ENCODE peak calls at places on chromosomes 13 and 19, in nine cellular contexts. One of them, this sample, is unnamed.

GRCh38 chr19:34131100-34131499 is 41.2 kb upstream of the LSM14A start:
- DNase-seq in AG04450: no peak
- DNase-seq in AG10803: no peak
- DNase-seq in CD8-positive, alpha-beta memory T cell: no peak
- DNase-seq in GM23338: no peak
- DNase-seq in IMR-90: peak; percentile 8
- DNase-seq in lower leg skin: peak; percentile 37
- DNase-seq in CD4-positive, alpha-beta memory T cell: no peak
- DNase-seq in heart right ventricle: no peak
- DNase-seq in this sample: no peak

GRCh38 chr19:18677156-18677555 is 6.3 kb upstream of the CRTC1 start:
- DNase-seq in AG04450: no peak
- DNase-seq in AG10803: no peak
- DNase-seq in CD8-positive, alpha-beta memory T cell: no peak
- DNase-seq in GM23338: no peak
- DNase-seq in IMR-90: no peak
- DNase-seq in lower leg skin: no peak
- DNase-seq in CD4-positive, alpha-beta memory T cell: no peak
- DNase-seq in heart right ventricle: no peak
- DNase-seq in this sample: no peak

GRCh38 chr19:16627928-16628182 is 149 bp downstream of the MED26 start:
- DNase-seq in AG04450: no peak
- DNase-seq in AG10803: no peak
- DNase-seq in CD8-positive, alpha-beta memory T cell: peak; percentile 8
- DNase-seq in GM23338: no peak
- DNase-seq in IMR-90: no peak
- DNase-seq in lower leg skin: no peak
- DNase-seq in CD4-positive, alpha-beta memory T cell: no peak
- DNase-seq in heart right ventricle: no peak
- DNase-seq in this sample: no peak

GRCh38 chr19:13872695-13873389 is 4.1 kb upstream of the NANOS3 start:
- DNase-seq in AG04450: no peak
- DNase-seq in AG10803: no peak
- DNase-seq in CD8-positive, alpha-beta memory T cell: no peak
- DNase-seq in GM23338: peak; percentile 95
- DNase-seq in IMR-90: no peak
- DNase-seq in lower leg skin: no peak
- DNase-seq in CD4-positive, alpha-beta memory T cell: no peak
- DNase-seq in heart right ventricle: peak; percentile 40
- DNase-seq in this sample: no peak

GRCh38 chr13:44211286-44211685 is 162.3 kb upstream of the SERP2 start:
- DNase-seq in AG04450: no peak
- DNase-seq in AG10803: no peak
- DNase-seq in CD8-positive, alpha-beta memory T cell: no peak
- DNase-seq in GM23338: no peak
- DNase-seq in IMR-90: no peak
- DNase-seq in lower leg skin: no peak
- DNase-seq in CD4-positive, alpha-beta memory T cell: no peak
- DNase-seq in heart right ventricle: no peak
- DNase-seq in this sample: no peak

GRCh38 chr19:42284066-42284501 is 15.0 kb downstream of the CIC start:
- DNase-seq in AG04450: peak; percentile 39
- DNase-seq in AG10803: peak; percentile 78
- DNase-seq in CD8-positive, alpha-beta memory T cell: peak; percentile 85
- DNase-seq in GM23338: peak; percentile 54
- DNase-seq in IMR-90: peak; percentile 71
- DNase-seq in lower leg skin: peak; percentile 95
- DNase-seq in CD4-positive, alpha-beta memory T cell: peak; percentile 93
- DNase-seq in heart right ventricle: peak; percentile 78
- DNase-seq in this sample: peak; percentile 87

GRCh38 chr13:85261757-85262346 is 537.4 kb downstream of the SLITRK6 start:
- DNase-seq in AG04450: no peak
- DNase-seq in AG10803: no peak
- DNase-seq in CD8-positive, alpha-beta memory T cell: no peak
- DNase-seq in GM23338: peak; percentile 11
- DNase-seq in IMR-90: peak; percentile 12
- DNase-seq in lower leg skin: no peak
- DNase-seq in CD4-positive, alpha-beta memory T cell: no peak
- DNase-seq in heart right ventricle: no peak
- DNase-seq in this sample: no peak

GRCh38 chr13:41515491-41516139 is 58.3 kb downstream of the RGCC start:
- DNase-seq in AG04450: no peak
- DNase-seq in AG10803: no peak
- DNase-seq in CD8-positive, alpha-beta memory T cell: no peak
- DNase-seq in GM23338: no peak
- DNase-seq in IMR-90: no peak
- DNase-seq in lower leg skin: peak; percentile 82
- DNase-seq in CD4-positive, alpha-beta memory T cell: no peak
- DNase-seq in heart right ventricle: no peak
- DNase-seq in this sample: no peak

GRCh38 chr13:102799544-102800144 is 725 bp downstream of the BIVM start:
- DNase-seq in AG04450: no peak
- DNase-seq in AG10803: peak; percentile 22
- DNase-seq in CD8-positive, alpha-beta memory T cell: no peak
- DNase-seq in GM23338: peak; percentile 21
- DNase-seq in IMR-90: peak; percentile 5
- DNase-seq in lower leg skin: peak; percentile 87
- DNase-seq in CD4-positive, alpha-beta memory T cell: no peak
- DNase-seq in heart right ventricle: no peak
- DNase-seq in this sample: peak; percentile 54

GRCh38 chr19:9835507-9835949 is 410 bp downstream of the PIN1 start:
- DNase-seq in AG04450: no peak
- DNase-seq in AG10803: no peak
- DNase-seq in CD8-positive, alpha-beta memory T cell: no peak
- DNase-seq in GM23338: no peak
- DNase-seq in IMR-90: no peak
- DNase-seq in lower leg skin: no peak
- DNase-seq in CD4-positive, alpha-beta memory T cell: no peak
- DNase-seq in heart right ventricle: no peak
- DNase-seq in this sample: no peak

GRCh38 chr13:26518433-26519084 is 38.9 kb upstream of the WASF3 start:
- DNase-seq in AG04450: no peak
- DNase-seq in AG10803: no peak
- DNase-seq in CD8-positive, alpha-beta memory T cell: no peak
- DNase-seq in GM23338: peak; percentile 69
- DNase-seq in IMR-90: no peak
- DNase-seq in lower leg skin: no peak
- DNase-seq in CD4-positive, alpha-beta memory T cell: no peak
- DNase-seq in heart right ventricle: no peak
- DNase-seq in this sample: no peak

GRCh38 chr13:30718661-30719520 is 16.5 kb upstream of the ALOX5AP start:
- DNase-seq in AG04450: peak; percentile 74
- DNase-seq in AG10803: peak; percentile 90
- DNase-seq in CD8-positive, alpha-beta memory T cell: no peak
- DNase-seq in GM23338: no peak
- DNase-seq in IMR-90: peak; percentile 95
- DNase-seq in lower leg skin: no peak
- DNase-seq in CD4-positive, alpha-beta memory T cell: no peak
- DNase-seq in heart right ventricle: no peak
- DNase-seq in this sample: peak; percentile 83

GRCh38 chr13:41019027-41019487 is at the start of gene ELF1:
- DNase-seq in AG04450: no peak
- DNase-seq in AG10803: peak; percentile 54
- DNase-seq in CD8-positive, alpha-beta memory T cell: peak; percentile 50
- DNase-seq in GM23338: peak; percentile 35
- DNase-seq in IMR-90: peak; percentile 52
- DNase-seq in lower leg skin: no peak
- DNase-seq in CD4-positive, alpha-beta memory T cell: peak; percentile 80
- DNase-seq in heart right ventricle: peak; percentile 39
- DNase-seq in this sample: peak; percentile 45

GRCh38 chr19:49339364-49340068 is 4.3 kb downstream of the CD37 start:
- DNase-seq in AG04450: peak; percentile 32
- DNase-seq in AG10803: peak; percentile 78
- DNase-seq in CD8-positive, alpha-beta memory T cell: no peak
- DNase-seq in GM23338: peak; percentile 97
- DNase-seq in IMR-90: peak; percentile 50
- DNase-seq in lower leg skin: peak; percentile 96
- DNase-seq in CD4-positive, alpha-beta memory T cell: no peak
- DNase-seq in heart right ventricle: peak; percentile 91
- DNase-seq in this sample: peak; percentile 28

GRCh38 chr13:21684576-21684975 is 13.7 kb downstream of the FGF9 start:
- DNase-seq in AG04450: no peak
- DNase-seq in AG10803: peak; percentile 64
- DNase-seq in CD8-positive, alpha-beta memory T cell: no peak
- DNase-seq in GM23338: no peak
- DNase-seq in IMR-90: peak; percentile 51
- DNase-seq in lower leg skin: no peak
- DNase-seq in CD4-positive, alpha-beta memory T cell: no peak
- DNase-seq in heart right ventricle: no peak
- DNase-seq in this sample: no peak

GRCh38 chr19:1672038-1672768 is 19.8 kb upstream of the TCF3 start:
- DNase-seq in AG04450: no peak
- DNase-seq in AG10803: peak; percentile 31
- DNase-seq in CD8-positive, alpha-beta memory T cell: peak; percentile 43
- DNase-seq in GM23338: peak; percentile 52
- DNase-seq in IMR-90: peak; percentile 30
- DNase-seq in lower leg skin: no peak
- DNase-seq in CD4-positive, alpha-beta memory T cell: peak; percentile 49
- DNase-seq in heart right ventricle: no peak
- DNase-seq in this sample: peak; percentile 28

GRCh38 chr19:37227996-37228395 is 10.0 kb downstream of the ZNF383 start:
- DNase-seq in AG04450: no peak
- DNase-seq in AG10803: no peak
- DNase-seq in CD8-positive, alpha-beta memory T cell: peak; percentile 20
- DNase-seq in GM23338: peak; percentile 84
- DNase-seq in IMR-90: no peak
- DNase-seq in lower leg skin: no peak
- DNase-seq in CD4-positive, alpha-beta memory T cell: peak; percentile 40
- DNase-seq in heart right ventricle: no peak
- DNase-seq in this sample: peak; percentile 10

GRCh38 chr13:30685320-30685859 is 50.0 kb upstream of the ALOX5AP start:
- DNase-seq in AG04450: no peak
- DNase-seq in AG10803: no peak
- DNase-seq in CD8-positive, alpha-beta memory T cell: no peak
- DNase-seq in GM23338: no peak
- DNase-seq in IMR-90: no peak
- DNase-seq in lower leg skin: no peak
- DNase-seq in CD4-positive, alpha-beta memory T cell: no peak
- DNase-seq in heart right ventricle: no peak
- DNase-seq in this sample: no peak

DNA sequence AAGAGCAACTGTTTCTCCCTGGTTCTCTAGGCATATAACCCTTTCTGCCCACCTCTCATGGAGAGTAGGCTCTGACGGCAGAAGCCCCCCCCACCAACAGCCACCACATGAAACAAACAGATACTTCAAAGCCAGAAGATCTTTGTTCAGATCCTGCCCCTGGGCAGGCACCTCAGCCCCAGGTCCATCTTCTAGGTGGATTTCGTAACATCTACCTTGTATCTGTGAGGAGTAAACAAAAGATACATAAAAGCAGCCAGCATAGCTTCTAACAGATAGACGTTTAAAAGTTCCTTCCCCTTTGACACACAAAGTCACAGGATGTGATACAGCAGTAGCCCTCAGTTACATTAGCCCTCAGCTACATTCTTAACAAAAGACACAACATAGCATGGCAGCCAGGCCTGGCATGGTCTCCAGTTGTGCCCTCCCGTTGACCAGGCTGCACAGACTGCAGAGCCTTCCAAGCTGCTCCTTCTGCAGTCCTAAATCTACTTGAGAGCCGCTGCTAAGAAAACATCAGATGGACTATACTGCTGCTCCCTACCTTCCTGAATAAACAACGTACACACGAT is 35.4 kb downstream of the BRD4 start:
- DNase-seq in AG04450: no peak
- DNase-seq in AG10803: peak; percentile 33
- DNase-seq in CD8-positive, alpha-beta memory T cell: no peak
- DNase-seq in GM23338: no peak
- DNase-seq in IMR-90: no peak
- DNase-seq in lower leg skin: no peak
- DNase-seq in CD4-positive, alpha-beta memory T cell: no peak
- DNase-seq in heart right ventricle: no peak
- DNase-seq in this sample: peak; percentile 37
- H3K4me3 ChIP-seq in AG04450: no peak overlapping the region
- H3K4me3 ChIP-seq in AG10803: no peak overlapping the region
- H3K4me3 ChIP-seq in CD8-positive, alpha-beta memory T cell: peak overlapping the region; percentile 12
- H3K4me3 ChIP-seq in GM23338: no peak overlapping the region
- H3K4me3 ChIP-seq in IMR-90: no peak overlapping the region
- H3K4me3 ChIP-seq in lower leg skin: no peak overlapping the region
- H3K4me3 ChIP-seq in CD4-positive, alpha-beta memory T cell: no peak overlapping the region
- H3K4me3 ChIP-seq in heart right ventricle: no peak overlapping the region
- H3K4me3 ChIP-seq in this sample: no peak overlapping the region

GRCh38 chr13:113601166-113602070 is 16.9 kb downstream of the TFDP1 start:
- DNase-seq in AG04450: no peak
- DNase-seq in AG10803: no peak
- DNase-seq in CD8-positive, alpha-beta memory T cell: no peak
- DNase-seq in GM23338: no peak
- DNase-seq in IMR-90: no peak
- DNase-seq in lower leg skin: no peak
- DNase-seq in CD4-positive, alpha-beta memory T cell: no peak
- DNase-seq in heart right ventricle: no peak
- DNase-seq in this sample: no peak
- H3K4me3 ChIP-seq in AG04450: no peak overlapping the region
- H3K4me3 ChIP-seq in AG10803: no peak overlapping the region
- H3K4me3 ChIP-seq in CD8-positive, alpha-beta memory T cell: no peak overlapping the region
- H3K4me3 ChIP-seq in GM23338: no peak overlapping the region
- H3K4me3 ChIP-seq in IMR-90: no peak overlapping the region
- H3K4me3 ChIP-seq in lower leg skin: no peak overlapping the region
- H3K4me3 ChIP-seq in CD4-positive, alpha-beta memory T cell: no peak overlapping the region
- H3K4me3 ChIP-seq in heart right ventricle: no peak overlapping the region
- H3K4me3 ChIP-seq in this sample: no peak overlapping the region

GRCh38 chr19:8592231-8593009 is 15.2 kb upstream of the MYO1F start:
- DNase-seq in AG04450: peak; percentile 90
- DNase-seq in AG10803: peak; percentile 88
- DNase-seq in CD8-positive, alpha-beta memory T cell: peak; percentile 95
- DNase-seq in GM23338: peak; percentile 100
- DNase-seq in IMR-90: peak; percentile 95
- DNase-seq in lower leg skin: peak; percentile 99
- DNase-seq in CD4-positive, alpha-beta memory T cell: peak; percentile 96
- DNase-seq in heart right ventricle: peak; percentile 95
- DNase-seq in this sample: peak; percentile 95
- H3K4me3 ChIP-seq in AG04450: peak overlapping the region; percentile 53
- H3K4me3 ChIP-seq in AG10803: peak overlapping the region; percentile 53
- H3K4me3 ChIP-seq in CD8-positive, alpha-beta memory T cell: peak overlapping the region; percentile 43
- H3K4me3 ChIP-seq in GM23338: peak overlapping the region; percentile 55
- H3K4me3 ChIP-seq in IMR-90: peak overlapping the region; percentile 42
- H3K4me3 ChIP-seq in lower leg skin: no peak overlapping the region
- H3K4me3 ChIP-seq in CD4-positive, alpha-beta memory T cell: peak overlapping the region; percentile 18
- H3K4me3 ChIP-seq in heart right ventricle: peak overlapping the region; percentile 48
- H3K4me3 ChIP-seq in this sample: peak overlapping the region; percentile 17

DNA sequence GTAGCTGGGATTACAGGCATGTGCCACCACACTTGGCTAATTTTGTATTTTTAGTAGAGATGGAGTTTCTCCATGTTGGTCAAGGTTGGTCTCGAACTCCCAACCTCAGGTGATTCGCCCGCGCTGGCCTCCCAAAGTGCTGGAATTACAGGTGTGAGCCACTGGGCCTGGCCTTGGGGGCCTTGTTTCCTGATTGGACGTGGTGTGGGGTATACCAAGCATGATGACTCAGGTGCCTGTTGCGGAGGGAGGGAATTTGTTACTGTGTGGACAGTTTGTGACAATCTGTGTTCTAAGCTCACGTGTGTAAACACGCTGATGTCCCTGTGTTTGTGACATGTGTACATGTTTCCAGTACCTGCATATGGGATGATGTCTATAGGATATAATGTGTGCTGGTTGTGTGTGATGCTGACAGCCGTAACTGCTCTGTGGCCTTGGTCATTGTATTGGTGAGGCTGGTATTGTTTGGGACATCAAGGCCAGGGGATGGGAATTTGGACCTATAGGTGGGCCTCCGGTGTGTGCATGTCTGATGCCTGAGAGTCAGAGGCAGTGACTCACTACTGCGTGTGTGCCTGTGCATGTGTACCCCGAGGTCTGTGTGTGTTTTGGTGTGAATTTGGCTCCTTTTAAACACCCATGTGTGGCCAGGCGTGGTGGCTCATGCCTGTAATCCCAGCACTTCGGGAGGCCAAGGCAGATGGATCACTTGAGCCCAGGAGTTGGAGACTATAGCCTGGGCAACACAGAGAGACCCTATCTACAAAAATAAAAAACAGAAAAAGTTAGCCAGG is 1.6 kb upstream of the EGLN2 start:
- DNase-seq in AG04450: no peak
- DNase-seq in AG10803: no peak
- DNase-seq in CD8-positive, alpha-beta memory T cell: no peak
- DNase-seq in GM23338: no peak
- DNase-seq in IMR-90: no peak
- DNase-seq in lower leg skin: no peak
- DNase-seq in CD4-positive, alpha-beta memory T cell: no peak
- DNase-seq in heart right ventricle: no peak
- DNase-seq in this sample: no peak
- H3K4me3 ChIP-seq in AG04450: no peak overlapping the region
- H3K4me3 ChIP-seq in AG10803: no peak overlapping the region
- H3K4me3 ChIP-seq in CD8-positive, alpha-beta memory T cell: no peak overlapping the region
- H3K4me3 ChIP-seq in GM23338: peak overlapping the region; percentile 64
- H3K4me3 ChIP-seq in IMR-90: no peak overlapping the region
- H3K4me3 ChIP-seq in lower leg skin: no peak overlapping the region
- H3K4me3 ChIP-seq in CD4-positive, alpha-beta memory T cell: no peak overlapping the region
- H3K4me3 ChIP-seq in heart right ventricle: peak overlapping the region; percentile 79
- H3K4me3 ChIP-seq in this sample: no peak overlapping the region

This sample was measured in MG63.